ENCODE peak calls at places on chromosomes 12 and 14, in four cellular contexts. G is uterus, O is hepatocyte, K is mesendoderm. H is an unnamed sample.

GRCh38 chr12:65926119-65927004 is 102.1 kb downstream of the HMGA2 start:
- DNase-seq in K (peak; percentile 77), G (no peak), O (peak; percentile 26), H (no peak)

GRCh38 chr14:70882771-70883492 is 24.3 kb upstream of the PCNX1 start:
- DNase-seq in K (no peak), G (no peak), O (no peak), H (no peak)

GRCh38 chr12:68609955-68610434 is 704 bp upstream of the RAP1B start:
- DNase-seq in O (peak; percentile 23), K (no peak), G (peak; percentile 43), H (peak; percentile 44)

GRCh38 chr12:82124711-82125110 is 233.5 kb downstream of the CCDC59 start:
- DNase-seq in K (no peak), G (no peak), O (peak; percentile 25), H (no peak)

GRCh38 chr12:11513288-11513687 is 117.9 kb upstream of the PRB2 start:
- DNase-seq in G (no peak), K (peak; percentile 46), O (no peak), H (no peak)

GRCh38 chr14:63435838-63436237 is 107.3 kb downstream of the PPP2R5E start:
- DNase-seq in O (peak; percentile 62), K (no peak), G (peak; percentile 68), H (peak; percentile 69)

GRCh38 chr12:31880340-31880739 is 78.9 kb upstream of the RESF1 start:
- DNase-seq in K (peak; percentile 95), G (no peak), O (no peak), H (no peak)

GRCh38 chr14:93859957-93860356 is 67.2 kb upstream of the FAM181A start:
- DNase-seq in G (no peak), K (no peak), O (peak; percentile 82), H (no peak)

GRCh38 chr12:69620921-69621320 is 10.2 kb upstream of the LRRC10 start:
- DNase-seq in G (no peak), K (no peak), O (no peak), H (no peak)

GRCh38 chr12:97142737-97143450 is 235.8 kb downstream of the NEDD1 start:
- DNase-seq in O (no peak), G (no peak), K (no peak), H (no peak)

GRCh38 chr14:85214471-85214870 is 315.5 kb upstream of the FLRT2 start:
- DNase-seq in G (no peak), K (no peak), O (no peak), H (no peak)

GRCh38 chr12:46260153-46260912 is 8.5 kb downstream of the SLC38A1 start:
- DNase-seq in O (peak; percentile 55), K (peak; percentile 89), G (no peak), H (no peak)

GRCh38 chr12:106913456-106913855 is 42.3 kb upstream of the TMEM263 start:
- DNase-seq in K (no peak), G (no peak), O (no peak), H (no peak)

GRCh38 chr14:91350483-91350812 is 67.2 kb downstream of the CCDC88C start:
- DNase-seq in O (no peak), G (no peak), K (no peak), H (no peak)

GRCh38 chr12:78870539-78870938 is 6.0 kb downstream of the SYT1 start:
- DNase-seq in G (no peak), O (no peak), K (peak; percentile 34), H (no peak)

GRCh38 chr12:31813305-31813704 is 84.5 kb upstream of the AMN1 start:
- DNase-seq in G (no peak), K (peak; percentile 71), O (peak; percentile 26), H (no peak)

GRCh38 chr14:97407701-97408407 is 610.7 kb downstream of the VRK1 start:
- DNase-seq in K (no peak), O (no peak), G (no peak), H (no peak)

GRCh38 chr14:89721991-89722390 is 232.5 kb downstream of the EFCAB11 start:
- DNase-seq in O (no peak), G (no peak), K (no peak), H (peak; percentile 15)

GRCh38 chr14:69069020-69069421 is 83.9 kb downstream of the DCAF5 start:
- DNase-seq in K (peak; percentile 47), G (no peak), O (no peak), H (no peak)

GRCh38 chr12:50353869-50354593 is 42.4 kb downstream of the FAM186A start:
- DNase-seq in K (no peak), O (no peak), G (no peak), H (no peak)

GRCh38 chr14:22225526-22226133 is 363.4 kb downstream of the DAD1 start:
- DNase-seq in K (no peak), O (no peak), G (no peak), H (no peak)

GRCh38 chr14:93527076-93527692 is 96.4 kb downstream of the UNC79 start:
- DNase-seq in G (no peak), O (no peak), K (no peak), H (no peak)

GRCh38 chr14:73424453-73424852 is 33.9 kb downstream of the NUMB start:
- DNase-seq in K (no peak), O (no peak), G (no peak), H (no peak)

GRCh38 chr14:67335781-67336180 is 23.8 kb downstream of the ATP6V1D start:
- DNase-seq in G (no peak), K (peak; percentile 55), O (peak; percentile 51), H (no peak)

GRCh38 chr12:84247931-84248330 is 664.7 kb downstream of the SLC6A15 start:
- DNase-seq in G (no peak), K (no peak), O (no peak), H (no peak)

GRCh38 chr12:7130791-7131501 is 775 bp downstream of the CLSTN3 start:
- DNase-seq in O (peak; percentile 81), K (peak; percentile 79), G (peak; percentile 63), H (peak; percentile 68)
- H3K27ac ChIP-seq in O (peak overlapping the region; percentile 89), K (no peak overlapping the region), G (peak overlapping the region; percentile 85), H (peak overlapping the region; percentile 80)

DNA sequence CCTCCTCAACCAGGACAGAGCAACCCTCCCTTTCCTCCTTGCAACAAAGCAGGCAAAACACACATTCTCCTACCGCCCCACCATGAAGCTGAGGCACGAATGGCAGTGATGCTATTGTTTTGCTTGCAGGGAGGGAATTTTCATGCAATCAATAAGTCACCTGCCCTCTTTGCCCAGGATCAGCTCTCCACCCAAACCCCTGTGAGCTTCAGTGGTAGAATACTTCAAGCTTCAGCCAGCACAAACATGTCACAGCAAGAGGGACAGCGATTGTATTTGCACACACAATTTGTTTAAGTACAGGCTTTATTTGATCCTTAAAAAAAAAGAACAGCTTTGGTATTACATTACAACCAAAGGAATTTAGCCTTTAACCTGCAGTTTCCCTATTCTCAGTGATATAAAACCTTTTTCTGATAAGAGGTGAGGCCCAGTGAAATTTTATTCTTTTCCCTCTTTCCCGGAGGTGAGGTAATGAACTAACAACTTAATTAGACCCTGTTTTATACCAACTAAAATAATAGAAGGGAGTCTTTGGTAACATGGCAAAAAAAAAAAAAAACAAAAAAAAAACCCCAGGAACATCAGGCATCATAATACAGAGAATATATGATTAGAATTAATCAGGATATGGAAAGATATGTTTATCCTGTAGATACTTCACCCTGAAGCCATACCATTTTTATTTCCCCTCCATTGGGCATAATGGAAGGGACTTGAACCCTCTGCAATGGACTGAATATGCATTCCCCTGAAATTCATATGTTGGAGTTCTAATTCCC is 87.1 kb upstream of the EEA1 start:
- DNase-seq in K (no peak), O (peak; percentile 34), G (no peak), H (peak; percentile 24)
- H3K27ac ChIP-seq in K (no peak overlapping the region), O (peak overlapping the region; percentile 94), G (no peak overlapping the region), H (no peak overlapping the region)

DNA sequence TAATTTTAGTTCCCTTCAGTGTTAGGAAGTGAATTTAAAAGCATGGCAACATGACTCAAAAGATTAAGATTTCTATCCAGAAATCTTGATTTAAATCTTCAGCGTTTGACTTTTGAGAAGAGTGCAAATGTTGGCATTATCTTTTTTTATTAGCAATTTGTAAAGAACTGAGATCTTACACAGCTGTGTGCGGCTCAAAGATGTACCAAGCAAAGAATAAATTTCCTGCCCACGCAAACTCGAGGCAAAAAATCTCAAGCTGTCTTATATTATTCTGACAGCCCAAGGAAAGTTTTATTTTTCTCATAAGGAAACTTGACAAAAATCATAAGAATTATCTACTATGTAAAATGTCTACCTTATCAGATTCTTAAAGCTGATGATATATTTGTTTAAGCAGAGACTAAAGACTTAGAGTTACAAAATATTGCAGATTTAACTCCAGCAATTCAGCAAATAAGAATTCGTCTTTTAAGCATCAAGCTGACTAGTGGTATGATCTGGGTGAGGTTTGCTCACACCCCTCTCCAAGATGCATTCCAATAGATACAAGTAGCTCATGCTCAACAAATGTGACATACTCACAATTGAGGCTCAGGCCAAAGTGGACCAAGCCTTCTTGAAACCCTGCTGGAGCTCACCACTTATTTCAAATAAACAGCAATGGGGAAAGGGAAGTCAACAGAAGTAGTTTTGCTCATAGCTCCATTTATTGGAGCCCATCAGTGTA is 47.4 kb upstream of the POC1B start:
- DNase-seq in G (no peak), O (no peak), K (no peak), H (no peak)
- H3K27ac ChIP-seq in G (no peak overlapping the region), O (no peak overlapping the region), K (no peak overlapping the region), H (no peak overlapping the region)

DNA sequence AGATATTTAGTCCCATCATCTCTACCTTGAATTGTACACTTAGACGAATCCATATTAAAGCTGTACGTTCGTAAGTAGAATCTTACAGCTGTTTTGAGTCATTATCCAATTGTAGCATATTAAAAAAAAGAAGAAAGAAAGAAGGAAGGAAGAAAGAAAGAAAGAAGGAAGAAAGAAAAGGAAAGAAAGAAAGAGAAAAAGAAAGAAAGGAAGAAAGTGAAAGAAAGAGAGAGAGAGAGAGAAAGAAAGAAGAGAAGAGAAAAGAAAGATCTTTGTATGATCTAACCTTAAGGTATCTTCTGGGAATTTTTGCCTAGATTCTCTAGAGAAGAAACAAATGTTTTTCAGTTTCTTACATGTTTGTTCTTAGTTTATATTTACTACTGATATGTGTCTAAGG is 2.5 kb downstream of the DCN start:
- DNase-seq in G (no peak), O (no peak), K (no peak), H (no peak)
- H3K27ac ChIP-seq in G (peak overlapping the region; percentile 87), O (peak overlapping the region; percentile 88), K (no peak overlapping the region), H (no peak overlapping the region)

DNA sequence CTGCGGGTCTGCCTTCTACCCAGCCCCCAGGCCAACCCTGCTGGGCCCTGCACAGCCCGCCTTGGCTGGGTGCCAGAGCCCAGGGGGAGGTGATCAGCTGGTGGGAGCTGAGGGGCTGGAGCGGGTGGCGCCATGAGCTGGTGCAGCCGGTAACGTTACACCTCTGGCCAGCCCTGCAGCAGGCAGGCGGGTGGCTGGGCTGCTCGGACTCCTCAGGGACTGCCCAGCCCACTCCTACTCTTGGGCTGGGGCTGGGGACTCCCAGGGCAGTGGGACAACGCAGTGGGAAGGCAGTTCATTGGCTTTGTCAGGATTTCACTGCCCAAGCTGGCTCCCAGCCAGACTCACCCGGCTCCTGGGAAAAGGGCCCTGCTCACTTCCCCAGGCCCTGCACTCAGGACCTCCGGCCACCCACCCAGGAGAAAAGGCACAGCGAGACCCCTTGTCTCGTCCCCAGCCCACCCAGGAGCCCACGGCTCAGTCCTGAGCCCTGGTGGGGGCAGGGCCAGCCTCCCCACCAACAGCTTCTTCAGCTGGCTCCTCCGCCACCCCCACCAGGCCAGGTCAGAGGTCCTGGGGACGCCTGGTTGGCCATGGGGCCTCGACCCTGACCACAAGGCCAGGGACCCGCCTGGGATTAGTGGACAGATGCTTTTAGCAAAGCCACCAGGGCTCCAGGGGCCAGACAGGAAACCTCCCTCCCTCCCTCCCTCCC is 1.0 kb downstream of the PGF start:
- DNase-seq in G (no peak), O (peak; percentile 63), K (no peak), H (no peak)
- H3K27ac ChIP-seq in G (peak overlapping the region; percentile 19), O (peak overlapping the region; percentile 77), K (no peak overlapping the region), H (no peak overlapping the region)